ENCODE peak calls at places on chromosome 17, in five cellular contexts. U, F, M, I and V are unnamed samples.

GRCh38 chr17:8118769-8119574 is 658 bp upstream of the ALOXE3 start:
- DNase-seq in U (peak; percentile 90), F (peak; percentile 88), M (peak; percentile 59), I (peak; percentile 57), V (no peak)

GRCh38 chr17:63173903-63174302 is 207.9 kb downstream of the TANC2 start:
- DNase-seq in U (no peak), F (no peak), M (no peak), I (peak; percentile 62), V (no peak)

GRCh38 chr17:74404802-74405201 is 27.1 kb upstream of the GPRC5C start:
- DNase-seq in U (no peak), F (no peak), M (no peak), I (no peak), V (no peak)

GRCh38 chr17:52170963-52171572 is 12.6 kb upstream of the CA10 start:
- DNase-seq in U (peak; percentile 10), F (no peak), M (no peak), I (no peak), V (no peak)

GRCh38 chr17:17808706-17809432 is 27.9 kb downstream of the SREBF1 start:
- DNase-seq in U (no peak), F (no peak), M (no peak), I (no peak), V (no peak)

GRCh38 chr17:2416010-2416734 is 15.3 kb upstream of the MNT start:
- DNase-seq in U (peak; percentile 88), F (peak; percentile 87), M (no peak), I (peak; percentile 55), V (no peak)

GRCh38 chr17:32503251-32504165 is 16.7 kb downstream of the CDK5R1 start:
- DNase-seq in U (no peak), F (no peak), M (no peak), I (no peak), V (no peak)

GRCh38 chr17:42287305-42288077 is 807 bp upstream of the STAT5A start:
- DNase-seq in U (no peak), F (peak; percentile 51), M (no peak), I (no peak), V (no peak)

GRCh38 chr17:73592531-73592961 is 51.7 kb downstream of the SDK2 start:
- DNase-seq in U (no peak), F (no peak), M (no peak), I (no peak), V (no peak)

GRCh38 chr17:6471531-6472465 is 27.5 kb downstream of the PIMREG start:
- DNase-seq in U (peak; percentile 62), F (no peak), M (peak; percentile 15), I (peak; percentile 51), V (no peak)

GRCh38 chr17:62819511-62820221 is 11.6 kb upstream of the MARCHF10 start:
- DNase-seq in U (peak; percentile 97), F (peak; percentile 45), M (peak; percentile 92), I (peak; percentile 99), V (peak; percentile 93)

GRCh38 chr17:27466748-27467375 is 10.6 kb downstream of the KSR1 start:
- DNase-seq in U (no peak), F (peak; percentile 35), M (no peak), I (no peak), V (no peak)

GRCh38 chr17:49741009-49741691 is 22.8 kb downstream of the FAM117A start:
- DNase-seq in U (no peak), F (no peak), M (no peak), I (peak; percentile 20), V (no peak)

DNA sequence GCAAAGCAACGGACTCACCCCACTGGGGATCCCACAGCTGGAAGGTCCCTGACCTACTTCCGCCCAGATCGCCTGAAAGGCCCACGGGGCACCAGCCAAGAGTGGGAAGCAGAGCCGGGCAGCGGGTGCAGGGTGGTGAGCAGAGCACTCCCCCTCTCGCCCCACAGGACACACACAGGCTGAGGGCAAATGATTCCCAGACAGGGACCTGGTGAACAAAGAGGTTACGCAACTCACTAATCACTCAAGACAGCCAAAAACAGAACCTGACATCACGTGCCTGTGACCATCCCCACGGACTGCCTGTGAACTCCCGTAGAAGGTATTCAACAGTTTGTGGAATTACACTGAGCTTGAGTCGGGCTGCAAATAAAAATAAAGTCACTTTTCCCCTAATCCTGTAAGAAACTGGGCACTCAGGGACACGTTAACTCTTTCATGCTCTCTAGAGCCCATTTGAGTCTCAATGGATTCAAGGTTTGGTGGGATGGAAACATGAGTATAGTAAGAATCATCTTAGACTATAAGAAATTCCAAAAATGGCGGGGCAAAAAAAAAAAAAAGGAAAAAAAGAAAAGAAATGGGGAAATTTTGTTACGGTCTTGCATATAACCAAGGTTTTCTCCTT is 396.1 kb downstream of the SOX9 start:
- DNase-seq in U (peak; percentile 59), F (no peak), M (no peak), I (peak; percentile 63), V (no peak)
- H3K27ac ChIP-seq in U (peak overlapping the region; percentile 87), F (peak overlapping the region; percentile 34), M (no peak overlapping the region), I (peak overlapping the region; percentile 93), V (no peak overlapping the region)

GRCh38 chr17:57899391-57899790 is 49.5 kb upstream of the MRPS23 start:
- DNase-seq in U (no peak), F (no peak), M (no peak), I (no peak), V (no peak)
- H3K27ac ChIP-seq in U (peak overlapping the region; percentile 97), F (peak overlapping the region; percentile 99), M (peak overlapping the region; percentile 68), I (no peak overlapping the region), V (peak overlapping the region; percentile 64)

DNA sequence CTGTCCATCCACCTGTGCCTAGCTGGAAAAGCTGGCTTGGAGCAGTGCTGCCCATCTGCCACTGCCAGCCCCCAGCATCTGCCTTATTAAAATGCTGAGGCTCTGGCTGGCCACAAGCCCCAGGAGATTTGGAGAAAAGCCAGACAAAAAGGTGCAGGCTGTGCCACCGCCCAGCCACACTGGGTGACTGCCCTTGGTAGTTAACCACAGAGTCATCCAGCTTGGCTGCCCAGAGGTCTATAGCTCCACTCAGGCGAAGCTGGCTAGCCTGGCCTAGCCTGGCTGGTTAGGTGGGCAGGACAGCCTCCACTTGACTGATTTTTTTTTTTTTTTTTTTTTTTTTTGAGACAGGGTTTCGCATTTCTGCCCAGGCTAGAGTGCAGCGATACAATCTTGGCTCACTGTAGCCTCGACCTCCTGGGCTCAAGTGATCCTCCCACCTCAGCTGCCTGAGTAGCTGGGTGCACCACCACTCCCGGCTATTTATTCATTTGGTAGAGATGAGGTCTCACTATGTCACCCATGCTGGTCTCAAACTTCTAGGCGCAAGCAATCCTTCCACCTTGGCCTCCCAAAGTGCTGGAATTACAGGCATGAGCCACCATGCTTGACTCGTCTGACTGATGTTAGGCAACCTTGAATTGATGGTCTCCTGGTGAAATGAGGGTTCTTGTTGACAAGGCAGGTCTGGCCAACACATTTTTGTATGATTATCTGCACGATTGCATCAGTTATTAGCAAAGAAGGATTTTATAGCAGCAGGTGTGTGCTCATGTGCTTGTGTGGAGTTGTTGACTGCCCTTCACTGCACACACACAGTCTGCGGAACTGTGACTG is 103.8 kb downstream of the RAB11FIP4 start:
- DNase-seq in U (no peak), F (no peak), M (no peak), I (no peak), V (no peak)
- H3K27ac ChIP-seq in U (no peak overlapping the region), F (peak overlapping the region; percentile 57), M (no peak overlapping the region), I (no peak overlapping the region), V (peak overlapping the region; percentile 82)

DNA sequence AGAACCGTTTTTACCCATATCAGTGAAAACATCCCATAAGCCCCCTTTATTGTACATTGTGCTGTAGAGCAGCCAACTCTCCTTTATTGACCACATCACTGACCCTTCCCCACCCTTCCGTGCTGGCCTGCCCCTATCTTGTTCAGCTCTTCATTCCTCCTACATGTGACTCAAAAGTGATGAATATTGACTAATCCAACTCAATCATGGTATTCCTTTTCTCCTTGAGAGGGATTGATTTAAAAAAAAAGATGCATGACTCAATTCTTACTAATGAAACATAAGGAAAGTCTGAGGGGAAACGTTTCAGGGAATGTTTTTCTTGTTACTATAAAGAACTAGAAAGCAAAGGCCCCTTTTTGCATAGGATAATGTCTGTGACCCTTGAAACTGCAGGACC is 125.2 kb upstream of the SOX9 start:
- DNase-seq in U (no peak), F (no peak), M (no peak), I (peak; percentile 44), V (no peak)
- H3K27ac ChIP-seq in U (no peak overlapping the region), F (no peak overlapping the region), M (no peak overlapping the region), I (peak overlapping the region; percentile 37), V (peak overlapping the region; percentile 64)

DNA sequence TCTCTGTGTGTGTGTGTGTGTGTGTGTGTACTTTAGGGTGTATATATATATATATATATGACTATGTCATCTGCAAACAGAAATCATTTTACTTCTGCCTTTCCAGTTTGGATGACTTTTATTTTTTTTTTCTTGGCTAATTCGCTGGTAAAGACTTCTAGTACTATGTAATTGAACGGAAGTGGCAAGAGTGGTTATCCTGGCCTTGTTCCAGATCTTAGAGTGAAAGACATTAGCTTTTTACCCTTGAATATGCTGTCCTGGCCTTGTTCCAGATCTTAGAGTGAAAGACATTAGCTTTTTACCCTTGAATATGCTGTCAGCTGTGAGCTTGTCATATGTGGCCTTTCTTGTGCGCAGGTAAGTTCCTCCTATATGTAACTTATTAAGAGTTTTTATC is 72.7 kb upstream of the MYOCD start:
- DNase-seq in U (no peak), F (no peak), M (no peak), I (no peak), V (no peak)
- H3K27ac ChIP-seq in U (no peak overlapping the region), F (no peak overlapping the region), M (no peak overlapping the region), I (no peak overlapping the region), V (no peak overlapping the region)

GRCh38 chr17:21511368-21512195 is 135.4 kb downstream of the KCNJ12 start:
- DNase-seq in U (peak; percentile 84), F (peak; percentile 83), M (peak; percentile 21), I (peak; percentile 61), V (peak; percentile 3)

GRCh38 chr17:21512307-21513011 is 136.3 kb downstream of the KCNJ12 start:
- DNase-seq in U (peak; percentile 21), F (no peak), M (no peak), I (no peak), V (no peak)

GRCh38 chr17:21505819-21506815 is 130.0 kb downstream of the KCNJ12 start:
- DNase-seq in U (no peak), F (no peak), M (no peak), I (no peak), V (no peak)

GRCh38 chr17:21513012-21513570 is 136.9 kb downstream of the KCNJ12 start:
- DNase-seq in U (peak; percentile 97), F (peak; percentile 81), M (peak; percentile 20), I (peak; percentile 24), V (no peak)

GRCh38 chr17:21510686-21511367 is 134.7 kb downstream of the KCNJ12 start:
- DNase-seq in U (no peak), F (no peak), M (no peak), I (no peak), V (no peak)
- H3K27ac ChIP-seq in U (peak overlapping the region; percentile 79), F (no peak overlapping the region), M (no peak overlapping the region), I (no peak overlapping the region), V (no peak overlapping the region)

GRCh38 chr17:44087319-44087718 is 16.8 kb downstream of the G6PC3 start:
- DNase-seq in U (no peak), F (no peak), M (no peak), I (no peak), V (no peak)
- H3K27ac ChIP-seq in U (peak overlapping the region; percentile 89), F (no peak overlapping the region), M (peak overlapping the region; percentile 81), I (peak overlapping the region; percentile 77), V (no peak overlapping the region)

DNA sequence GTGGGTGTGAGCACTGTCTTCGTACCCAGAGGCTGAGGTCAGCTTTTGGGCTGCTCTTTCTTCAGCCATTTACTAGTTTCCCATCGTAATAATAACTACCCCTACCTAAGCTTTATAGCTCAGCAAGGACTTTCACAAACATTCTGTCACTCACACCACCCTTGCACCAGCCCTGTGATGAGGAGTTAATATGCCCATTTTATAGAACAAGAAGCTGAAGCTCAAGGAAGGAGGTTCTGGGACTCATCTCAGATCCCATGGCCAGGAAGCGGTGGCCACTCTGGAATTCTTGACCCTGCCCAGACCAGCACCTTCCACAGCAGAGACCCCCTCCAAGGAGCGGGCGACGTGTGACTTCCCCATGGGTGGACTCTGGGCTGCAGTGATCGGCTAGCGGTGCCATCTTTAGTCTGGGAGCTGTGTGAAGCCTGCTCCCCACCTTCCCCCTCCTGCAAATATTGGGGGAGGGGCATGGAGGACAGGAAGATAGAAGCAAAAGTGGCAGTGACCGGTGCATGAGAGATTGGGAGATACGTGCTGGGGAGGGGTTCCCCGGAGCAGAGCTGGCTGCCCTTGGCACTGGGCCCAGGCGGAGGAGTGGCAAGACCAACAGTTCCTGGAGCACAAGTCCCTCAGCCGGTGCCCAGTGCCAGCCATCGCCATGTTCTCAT is 81.8 kb upstream of the TOB1 start:
- DNase-seq in U (no peak), F (peak; percentile 61), M (no peak), I (no peak), V (no peak)
- H3K27ac ChIP-seq in U (peak overlapping the region; percentile 98), F (peak overlapping the region; percentile 73), M (no peak overlapping the region), I (no peak overlapping the region), V (peak overlapping the region; percentile 93)